ENCODE peak calls at places on chromosomes 1 and 21, in six cellular contexts. E, N, G, Q, B and M are unnamed samples.

GRCh38 chr1:97119775-97120174 is 398.2 kb downstream of the PTBP2 start:
- DNase-seq in E (no peak), N (no peak), G (no peak), Q (no peak), B (no peak), M (no peak)

GRCh38 chr21:36887983-36888382 is 78.5 kb downstream of the HLCS start:
- DNase-seq in E (peak; percentile 53), N (no peak), G (no peak), Q (no peak), B (no peak), M (no peak)

GRCh38 chr1:201636581-201636980 is 97.7 kb downstream of the NAV1 start:
- DNase-seq in E (peak; percentile 80), N (no peak), G (no peak), Q (no peak), B (no peak), M (no peak)

GRCh38 chr1:65067491-65068201 is 80.4 kb upstream of the AK4 start:
- DNase-seq in E (peak; percentile 58), N (peak; percentile 30), G (peak; percentile 63), Q (peak; percentile 51), B (peak; percentile 35), M (peak; percentile 36)

GRCh38 chr21:35904995-35905972 is 155.0 kb downstream of the SETD4 start:
- DNase-seq in E (peak; percentile 17), N (no peak), G (no peak), Q (no peak), B (no peak), M (no peak)

GRCh38 chr1:18751425-18751824 is 108.0 kb downstream of the TAS1R2 start:
- DNase-seq in E (no peak), N (no peak), G (no peak), Q (no peak), B (no peak), M (no peak)

GRCh38 chr1:220818421-220819173 is 31.9 kb downstream of the MTARC1 start:
- DNase-seq in E (peak; percentile 93), N (no peak), G (no peak), Q (no peak), B (no peak), M (no peak)

GRCh38 chr1:168824418-168824817 is 95.4 kb upstream of the DPT start:
- DNase-seq in E (no peak), N (no peak), G (no peak), Q (no peak), B (peak; percentile 9), M (no peak)